ENCODE peak calls at places on chromosomes 6 and 20, in seven cellular contexts. Y is NCI-H1092 treated with DMSO at 0.1 percent for 48 hours; V is central memory CD8-positive, alpha-beta T cell; A is BJ; R is germinal center; W is left ventricle myocardium inferior; B is right cardiac atrium. E is an unnamed sample.

GRCh38 chr20:32727663-32728062 is 15.6 kb downstream of the COMMD7 start:
- DNase-seq in R (no peak), A (no peak), V (no peak), Y (no peak), W (no peak), B (no peak), E (no peak)

GRCh38 chr6:29968130-29968529 is 25.8 kb downstream of the HLA-A start:
- DNase-seq in W (no peak), V (no peak), Y (no peak), A (no peak), B (no peak), R (no peak), E (no peak)

GRCh38 chr20:51871943-51872342 is 69.6 kb upstream of the SALL4 start:
- DNase-seq in Y (no peak), B (no peak), V (no peak), A (no peak), R (no peak), W (no peak), E (no peak)

GRCh38 chr20:9532069-9532809 is 17.8 kb downstream of the LAMP5 start:
- DNase-seq in W (no peak), R (no peak), A (peak), Y (peak), V (no peak), B (no peak), E (no peak)

GRCh38 chr20:57439993-57440392 is 48.8 kb downstream of the RBM38 start:
- DNase-seq in V (no peak), W (no peak), R (no peak), A (no peak), Y (no peak), B (peak), E (no peak)

GRCh38 chr20:29873946-29874345 is 1383.5 kb upstream of the DEFB115 start:
- DNase-seq in W (peak), Y (peak), V (no peak), A (no peak), R (no peak), B (peak), E (no peak)

GRCh38 chr6:37024665-37025337 is 19.3 kb downstream of the FGD2 start:
- DNase-seq in B (no peak), V (no peak), W (no peak), Y (no peak), A (no peak), R (no peak), E (no peak)

GRCh38 chr6:24621626-24622360 is 24.2 kb downstream of the KIAA0319 start:
- DNase-seq in B (no peak), R (no peak), A (no peak), V (no peak), Y (no peak), W (no peak), E (no peak)

GRCh38 chr20:50055524-50056083 is 57.3 kb downstream of the UBE2V1 start:
- DNase-seq in Y (no peak), A (no peak), V (no peak), R (no peak), B (no peak), W (no peak), E (no peak)

GRCh38 chr20:32902456-32903420 is 44.0 kb downstream of the EFCAB8 start:
- DNase-seq in W (peak), A (no peak), V (peak), Y (peak), R (peak), B (peak), E (peak)

GRCh38 chr20:24587384-24588046 is 118.1 kb downstream of the SYNDIG1 start:
- DNase-seq in W (no peak), Y (peak), R (no peak), A (no peak), B (no peak), V (no peak), E (no peak)

GRCh38 chr20:59385461-59385860 is 85.0 kb downstream of the EDN3 start:
- DNase-seq in R (no peak), W (no peak), A (no peak), V (no peak), B (no peak), Y (no peak), E (no peak)

GRCh38 chr6:106547053-106547414 is 82.3 kb downstream of the RTN4IP1 start:
- DNase-seq in W (no peak), Y (no peak), A (no peak), B (no peak), V (no peak), R (peak), E (peak)

GRCh38 chr6:42104807-42105713 is 37.4 kb downstream of the C6orf132 start:
- DNase-seq in B (no peak), R (peak), V (no peak), W (no peak), Y (no peak), A (no peak), E (no peak)

GRCh38 chr6:49713346-49713745 is at the start of gene CRISP2:
- DNase-seq in V (no peak), Y (peak), W (no peak), R (no peak), B (no peak), A (no peak), E (no peak)

GRCh38 chr20:59333260-59333845 is 32.9 kb downstream of the EDN3 start:
- DNase-seq in Y (no peak), V (no peak), B (no peak), W (no peak), R (no peak), A (no peak), E (no peak)

GRCh38 chr20:46559685-46560440 is 9.4 kb upstream of the OCSTAMP start:
- DNase-seq in A (no peak), V (no peak), R (no peak), Y (peak), W (no peak), B (no peak), E (no peak)

E was measured in AML-193.